ENCODE peak calls at places on chromosomes 6 and 20, in seven cellular contexts. One of them, this sample, is unnamed.
A peak's percentile ranks its signal among the peaks of the same experiment; 100 is the strongest.

GRCh38 chr6:13526718-13527668 is 39.6 kb upstream of the GFOD1 start:
- DNase-seq in transverse colon: peak; percentile 57
- DNase-seq in GM12865: peak; percentile 83
- DNase-seq in BJ: no peak
- DNase-seq in CD8-positive, alpha-beta T cell: peak; percentile 75
- DNase-seq in MM.1S: peak; percentile 92
- DNase-seq in choroid plexus epithelial cell: no peak
- DNase-seq in this sample: no peak

GRCh38 chr6:168655462-168656152 is 214.6 kb downstream of the SMOC2 start:
- DNase-seq in BJ: no peak
- DNase-seq in GM12865: no peak
- DNase-seq in choroid plexus epithelial cell: no peak
- DNase-seq in CD8-positive, alpha-beta T cell: no peak
- DNase-seq in transverse colon: no peak
- DNase-seq in MM.1S: no peak
- DNase-seq in this sample: no peak

GRCh38 chr20:59412251-59412650 is 111.8 kb downstream of the EDN3 start:
- DNase-seq in GM12865: no peak
- DNase-seq in BJ: no peak
- DNase-seq in MM.1S: no peak
- DNase-seq in CD8-positive, alpha-beta T cell: no peak
- DNase-seq in transverse colon: no peak
- DNase-seq in choroid plexus epithelial cell: no peak
- DNase-seq in this sample: no peak

GRCh38 chr6:37516920-37517405 is 17.3 kb upstream of the CCDC167 start:
- DNase-seq in GM12865: peak; percentile 31
- DNase-seq in CD8-positive, alpha-beta T cell: peak; percentile 41
- DNase-seq in choroid plexus epithelial cell: no peak
- DNase-seq in BJ: no peak
- DNase-seq in transverse colon: no peak
- DNase-seq in MM.1S: no peak
- DNase-seq in this sample: no peak

GRCh38 chr6:22904413-22904812 is 335.0 kb downstream of the HDGFL1 start:
- DNase-seq in CD8-positive, alpha-beta T cell: no peak
- DNase-seq in MM.1S: no peak
- DNase-seq in choroid plexus epithelial cell: peak; percentile 41
- DNase-seq in transverse colon: no peak
- DNase-seq in GM12865: no peak
- DNase-seq in BJ: no peak
- DNase-seq in this sample: no peak

GRCh38 chr20:881051-881820 is 34.9 kb downstream of the ANGPT4 start:
- DNase-seq in choroid plexus epithelial cell: peak; percentile 29
- DNase-seq in transverse colon: no peak
- DNase-seq in MM.1S: no peak
- DNase-seq in CD8-positive, alpha-beta T cell: no peak
- DNase-seq in BJ: no peak
- DNase-seq in GM12865: peak; percentile 11
- DNase-seq in this sample: no peak

GRCh38 chr6:168582581-168582981 is 141.6 kb downstream of the SMOC2 start:
- DNase-seq in MM.1S: no peak
- DNase-seq in BJ: no peak
- DNase-seq in transverse colon: no peak
- DNase-seq in GM12865: no peak
- DNase-seq in CD8-positive, alpha-beta T cell: no peak
- DNase-seq in choroid plexus epithelial cell: no peak
- DNase-seq in this sample: no peak

GRCh38 chr6:52517502-52518278 is 59.2 kb downstream of the TRAM2 start:
- DNase-seq in MM.1S: no peak
- DNase-seq in CD8-positive, alpha-beta T cell: no peak
- DNase-seq in GM12865: peak; percentile 69
- DNase-seq in BJ: peak; percentile 81
- DNase-seq in choroid plexus epithelial cell: peak; percentile 98
- DNase-seq in transverse colon: peak; percentile 76
- DNase-seq in this sample: peak; percentile 92

GRCh38 chr6:107386340-107386739 is 73.0 kb downstream of the PDSS2 start:
- DNase-seq in transverse colon: no peak
- DNase-seq in BJ: no peak
- DNase-seq in GM12865: no peak
- DNase-seq in choroid plexus epithelial cell: peak; percentile 52
- DNase-seq in MM.1S: no peak
- DNase-seq in CD8-positive, alpha-beta T cell: no peak
- DNase-seq in this sample: peak; percentile 13

GRCh38 chr6:133312006-133312405 is 70.8 kb downstream of the EYA4 start:
- DNase-seq in GM12865: no peak
- DNase-seq in choroid plexus epithelial cell: no peak
- DNase-seq in CD8-positive, alpha-beta T cell: no peak
- DNase-seq in BJ: no peak
- DNase-seq in MM.1S: no peak
- DNase-seq in transverse colon: no peak
- DNase-seq in this sample: no peak

GRCh38 chr20:8132632-8133587 is 844 bp downstream of the PLCB1 start:
- DNase-seq in transverse colon: peak; percentile 20
- DNase-seq in MM.1S: no peak
- DNase-seq in GM12865: no peak
- DNase-seq in CD8-positive, alpha-beta T cell: peak; percentile 39
- DNase-seq in BJ: no peak
- DNase-seq in choroid plexus epithelial cell: peak; percentile 22
- DNase-seq in this sample: no peak

GRCh38 chr6:138989098-138989983 is 1.3 kb upstream of the REPS1 start:
- DNase-seq in transverse colon: no peak
- DNase-seq in MM.1S: no peak
- DNase-seq in BJ: no peak
- DNase-seq in GM12865: no peak
- DNase-seq in choroid plexus epithelial cell: no peak
- DNase-seq in CD8-positive, alpha-beta T cell: no peak
- DNase-seq in this sample: no peak

GRCh38 chr6:73803562-73804221 is 107.7 kb downstream of the CD109 start:
- DNase-seq in GM12865: peak; percentile 11
- DNase-seq in choroid plexus epithelial cell: peak; percentile 97
- DNase-seq in CD8-positive, alpha-beta T cell: no peak
- DNase-seq in transverse colon: peak; percentile 11
- DNase-seq in BJ: peak; percentile 95
- DNase-seq in MM.1S: no peak
- DNase-seq in this sample: peak; percentile 49

GRCh38 chr6:34236423-34237315 is at the start of gene HMGA1:
- DNase-seq in transverse colon: peak; percentile 92
- DNase-seq in choroid plexus epithelial cell: peak; percentile 80
- DNase-seq in BJ: no peak
- DNase-seq in GM12865: peak; percentile 98
- DNase-seq in MM.1S: peak; percentile 94
- DNase-seq in CD8-positive, alpha-beta T cell: peak; percentile 90
- DNase-seq in this sample: peak; percentile 43

GRCh38 chr6:34233867-34234266 is 2.8 kb upstream of the HMGA1 start:
- DNase-seq in MM.1S: no peak
- DNase-seq in choroid plexus epithelial cell: no peak
- DNase-seq in BJ: no peak
- DNase-seq in transverse colon: no peak
- DNase-seq in CD8-positive, alpha-beta T cell: no peak
- DNase-seq in GM12865: no peak
- DNase-seq in this sample: no peak

GRCh38 chr6:34232901-34233300 is 3.8 kb upstream of the HMGA1 start:
- DNase-seq in transverse colon: no peak
- DNase-seq in BJ: no peak
- DNase-seq in MM.1S: no peak
- DNase-seq in CD8-positive, alpha-beta T cell: no peak
- DNase-seq in choroid plexus epithelial cell: no peak
- DNase-seq in GM12865: no peak
- DNase-seq in this sample: no peak

GRCh38 chr6:34235605-34236422 is 859 bp upstream of the HMGA1 start:
- DNase-seq in GM12865: peak; percentile 82
- DNase-seq in CD8-positive, alpha-beta T cell: peak; percentile 80
- DNase-seq in BJ: no peak
- DNase-seq in MM.1S: no peak
- DNase-seq in transverse colon: peak; percentile 70
- DNase-seq in choroid plexus epithelial cell: peak; percentile 68
- DNase-seq in this sample: no peak

GRCh38 chr6:34234667-34235604 is 1.7 kb upstream of the HMGA1 start:
- DNase-seq in transverse colon: peak; percentile 62
- DNase-seq in BJ: no peak
- DNase-seq in GM12865: peak; percentile 47
- DNase-seq in MM.1S: no peak
- DNase-seq in CD8-positive, alpha-beta T cell: peak; percentile 42
- DNase-seq in choroid plexus epithelial cell: no peak
- DNase-seq in this sample: no peak
- H3K4me3 ChIP-seq in transverse colon: peak overlapping the region; percentile 80
- H3K4me3 ChIP-seq in BJ: no peak overlapping the region
- H3K4me3 ChIP-seq in GM12865: peak overlapping the region; percentile 93
- H3K4me3 ChIP-seq in MM.1S: no peak overlapping the region
- H3K4me3 ChIP-seq in CD8-positive, alpha-beta T cell: peak overlapping the region; percentile 66
- H3K4me3 ChIP-seq in choroid plexus epithelial cell: peak overlapping the region; percentile 71
- H3K4me3 ChIP-seq in this sample: no peak overlapping the region

GRCh38 chr6:44660561-44661220 is 273.2 kb downstream of the CDC5L start:
- DNase-seq in CD8-positive, alpha-beta T cell: no peak
- DNase-seq in GM12865: no peak
- DNase-seq in choroid plexus epithelial cell: peak; percentile 22
- DNase-seq in BJ: peak; percentile 83
- DNase-seq in MM.1S: no peak
- DNase-seq in transverse colon: no peak
- DNase-seq in this sample: peak; percentile 79

GRCh38 chr6:44663860-44664584 is 276.5 kb downstream of the CDC5L start:
- DNase-seq in choroid plexus epithelial cell: no peak
- DNase-seq in CD8-positive, alpha-beta T cell: no peak
- DNase-seq in transverse colon: no peak
- DNase-seq in BJ: no peak
- DNase-seq in MM.1S: no peak
- DNase-seq in GM12865: no peak
- DNase-seq in this sample: no peak

GRCh38 chr6:44661221-44661609 is 273.7 kb downstream of the CDC5L start:
- DNase-seq in CD8-positive, alpha-beta T cell: no peak
- DNase-seq in transverse colon: no peak
- DNase-seq in choroid plexus epithelial cell: peak; percentile 13
- DNase-seq in GM12865: no peak
- DNase-seq in MM.1S: no peak
- DNase-seq in BJ: peak; percentile 89
- DNase-seq in this sample: no peak

GRCh38 chr6:44661631-44662030 is 274.1 kb downstream of the CDC5L start:
- DNase-seq in GM12865: no peak
- DNase-seq in choroid plexus epithelial cell: no peak
- DNase-seq in CD8-positive, alpha-beta T cell: no peak
- DNase-seq in MM.1S: no peak
- DNase-seq in transverse colon: no peak
- DNase-seq in BJ: no peak
- DNase-seq in this sample: no peak

GRCh38 chr6:44662461-44663121 is 275.1 kb downstream of the CDC5L start:
- DNase-seq in GM12865: peak; percentile 44
- DNase-seq in BJ: no peak
- DNase-seq in MM.1S: no peak
- DNase-seq in choroid plexus epithelial cell: peak; percentile 94
- DNase-seq in transverse colon: peak; percentile 52
- DNase-seq in CD8-positive, alpha-beta T cell: no peak
- DNase-seq in this sample: peak; percentile 97
- TF ChIP-seq CTCF in GM12865: no peak
- TF ChIP-seq CTCF in BJ: no peak
- TF ChIP-seq CTCF in MM.1S: no peak
- TF ChIP-seq CTCF in choroid plexus epithelial cell: no peak
- TF ChIP-seq CTCF in transverse colon: no peak
- TF ChIP-seq CTCF in CD8-positive, alpha-beta T cell: no peak
- TF ChIP-seq CTCF in this sample: no peak

DNA sequence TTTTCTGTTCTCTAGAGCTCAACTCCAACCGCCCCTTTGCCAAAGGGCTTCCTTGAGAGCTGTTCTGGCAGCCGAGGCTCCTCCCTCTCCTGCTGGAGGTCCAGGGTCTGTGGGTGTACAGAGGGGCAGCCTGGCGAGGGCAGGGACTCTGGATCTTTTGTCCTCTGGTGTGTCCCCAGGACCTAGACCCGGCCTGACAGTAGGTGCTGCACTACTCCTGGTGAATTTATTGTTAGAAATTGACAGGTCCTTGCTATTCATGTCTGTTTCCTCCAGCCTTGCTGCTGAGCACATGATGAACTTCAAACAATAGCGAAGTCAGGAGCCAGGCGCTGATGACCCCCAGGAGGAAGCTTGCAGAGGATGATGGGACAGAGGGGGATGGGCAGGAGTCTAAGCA is 234.7 kb upstream of the SULF2 start:
- DNase-seq in MM.1S: no peak
- DNase-seq in transverse colon: no peak
- DNase-seq in choroid plexus epithelial cell: no peak
- DNase-seq in BJ: no peak
- DNase-seq in CD8-positive, alpha-beta T cell: no peak
- DNase-seq in GM12865: no peak
- DNase-seq in this sample: no peak
- H3K4me3 ChIP-seq in MM.1S: no peak overlapping the region
- H3K4me3 ChIP-seq in transverse colon: no peak overlapping the region
- H3K4me3 ChIP-seq in choroid plexus epithelial cell: no peak overlapping the region
- H3K4me3 ChIP-seq in BJ: no peak overlapping the region
- H3K4me3 ChIP-seq in CD8-positive, alpha-beta T cell: no peak overlapping the region
- H3K4me3 ChIP-seq in GM12865: no peak overlapping the region
- H3K4me3 ChIP-seq in this sample: no peak overlapping the region

DNA sequence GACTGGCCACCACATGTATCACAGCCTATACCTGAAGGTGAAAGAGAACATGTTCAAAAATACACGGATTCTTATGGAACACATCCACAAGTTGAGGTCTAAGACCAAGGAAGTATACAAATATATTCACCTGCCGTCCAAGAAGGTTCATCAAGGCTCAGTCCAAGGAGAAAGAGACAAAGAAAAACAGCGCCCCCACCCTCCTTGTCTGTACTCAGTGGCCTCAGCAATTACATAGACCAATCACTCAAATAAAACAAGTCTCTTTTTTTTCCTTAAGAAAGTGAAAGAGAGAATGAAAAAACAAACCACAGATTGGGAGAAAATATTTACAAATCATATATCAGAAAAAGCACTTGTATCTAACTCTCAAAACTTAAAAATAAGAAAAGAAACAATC is 19.5 kb downstream of the CPXM1 start:
- DNase-seq in MM.1S: peak; percentile 23
- DNase-seq in BJ: no peak
- DNase-seq in choroid plexus epithelial cell: no peak
- DNase-seq in transverse colon: no peak
- DNase-seq in GM12865: no peak
- DNase-seq in CD8-positive, alpha-beta T cell: no peak
- DNase-seq in this sample: no peak
- TF ChIP-seq CTCF in MM.1S: peak; percentile 24
- TF ChIP-seq CTCF in BJ: no peak
- TF ChIP-seq CTCF in choroid plexus epithelial cell: no peak
- TF ChIP-seq CTCF in transverse colon: no peak
- TF ChIP-seq CTCF in GM12865: no peak
- TF ChIP-seq CTCF in CD8-positive, alpha-beta T cell: no peak
- TF ChIP-seq CTCF in this sample: no peak

DNA sequence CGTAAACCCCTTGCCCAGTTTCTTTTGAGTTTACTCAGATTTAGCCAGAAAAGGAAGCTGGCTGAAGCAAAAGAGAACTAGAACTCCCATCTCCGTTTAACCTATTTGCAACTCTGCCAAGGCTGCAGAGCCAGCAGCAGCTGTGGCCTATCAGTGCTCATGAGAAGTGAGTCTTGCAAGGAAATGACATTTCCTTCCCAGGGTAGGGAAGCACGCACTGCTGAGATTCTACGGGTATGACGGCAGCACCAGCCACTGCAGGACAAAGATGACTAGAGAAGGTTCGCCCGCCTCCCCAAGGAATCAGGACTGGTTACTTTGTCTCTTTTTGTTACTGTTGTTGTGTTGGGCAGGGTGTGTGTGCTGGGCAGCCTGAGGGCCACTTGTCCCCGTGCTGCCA is 47.6 kb downstream of the PPP1R3G start:
- DNase-seq in BJ: peak; percentile 45
- DNase-seq in MM.1S: no peak
- DNase-seq in CD8-positive, alpha-beta T cell: no peak
- DNase-seq in transverse colon: peak; percentile 44
- DNase-seq in GM12865: peak; percentile 92
- DNase-seq in choroid plexus epithelial cell: peak; percentile 93
- DNase-seq in this sample: peak; percentile 63
- H3K4me3 ChIP-seq in BJ: no peak overlapping the region
- H3K4me3 ChIP-seq in MM.1S: no peak overlapping the region
- H3K4me3 ChIP-seq in CD8-positive, alpha-beta T cell: no peak overlapping the region
- H3K4me3 ChIP-seq in transverse colon: no peak overlapping the region
- H3K4me3 ChIP-seq in GM12865: peak overlapping the region; percentile 20
- H3K4me3 ChIP-seq in choroid plexus epithelial cell: peak overlapping the region; percentile 6
- H3K4me3 ChIP-seq in this sample: no peak overlapping the region